ENCODE peak calls at places on chromosomes 4 and X, in eight cellular contexts. Y is MM.1S, A is left ventricle myocardium inferior, L is GM23248, B is heart left ventricle, C is ovary, Q is mammary epithelial cell, Z is lower lobe of right lung. W is an unnamed sample.
A peak's percentile ranks its signal among the peaks of the same experiment; 100 is the strongest.

GRCh38 chrX:103878466-103879151 is 46.6 kb upstream of the RAB9B start:
- DNase-seq in C (no peak), B (no peak), L (peak; percentile 75), Z (no peak), A (no peak), Y (no peak), Q (peak; percentile 77), W (peak; percentile 47)

GRCh38 chr4:106245176-106245575 is 70.8 kb downstream of the TBCK start:
- DNase-seq in Z (no peak), Q (peak; percentile 93), L (no peak), Y (no peak), A (no peak), B (no peak), C (no peak), W (no peak)

GRCh38 chr4:159051245-159052071 is 51.4 kb upstream of the RAPGEF2 start:
- DNase-seq in Y (peak; percentile 85), B (no peak), Q (no peak), L (no peak), A (no peak), C (no peak), Z (no peak), W (no peak)

GRCh38 chr4:129972257-129972656 is 876.3 kb downstream of the C4orf33 start:
- DNase-seq in A (no peak), C (no peak), Y (peak; percentile 12), L (no peak), Q (no peak), B (no peak), Z (no peak), W (no peak)

GRCh38 chrX:71536285-71536684 is 3.4 kb downstream of the OGT start:
- DNase-seq in B (no peak), L (peak; percentile 43), Z (no peak), Q (peak; percentile 6), A (no peak), C (no peak), Y (peak; percentile 21), W (peak; percentile 35)

GRCh38 chrX:22373094-22373493 is 100.4 kb downstream of the CBLL2 start:
- DNase-seq in B (no peak), L (no peak), C (no peak), A (no peak), Z (no peak), Q (no peak), Y (no peak), W (no peak)

GRCh38 chr4:85050736-85051135 is 84.2 kb upstream of the WDFY3 start:
- DNase-seq in B (no peak), Q (no peak), Y (no peak), L (no peak), C (no peak), A (no peak), Z (no peak), W (no peak)

GRCh38 chr4:40915318-40916217 is 165.8 kb downstream of the NSUN7 start:
- DNase-seq in L (peak; percentile 83), Z (no peak), Q (no peak), A (no peak), B (no peak), C (no peak), Y (no peak), W (peak; percentile 57)

GRCh38 chr4:183256756-183257385 is 63.2 kb downstream of the CLDN22 start:
- DNase-seq in C (peak; percentile 54), Y (peak; percentile 34), L (peak; percentile 75), Z (peak; percentile 65), B (peak; percentile 68), A (peak; percentile 31), Q (peak; percentile 20), W (peak; percentile 71)

GRCh38 chrX:135652602-135653001 is 60.8 kb upstream of the CT45A1 start:
- DNase-seq in Y (peak; percentile 89), B (no peak), Q (no peak), L (no peak), C (no peak), Z (no peak), A (no peak), W (no peak)

GRCh38 chr4:37876156-37876555 is 14.7 kb upstream of the TBC1D1 start:
- DNase-seq in C (no peak), Q (no peak), A (no peak), Z (no peak), Y (no peak), L (no peak), B (no peak), W (no peak)

GRCh38 chr4:14835708-14836107 is 166.6 kb upstream of the CPEB2 start:
- DNase-seq in A (no peak), Y (no peak), B (no peak), Q (no peak), Z (no peak), L (no peak), C (no peak), W (no peak)

GRCh38 chr4:40525811-40526598 is 103.7 kb downstream of the RBM47 start:
- DNase-seq in Q (peak; percentile 54), Z (no peak), B (no peak), L (peak; percentile 90), A (no peak), C (peak; percentile 56), Y (no peak), W (peak; percentile 94)

GRCh38 chr4:106695846-106696245 is 327.3 kb upstream of the GIMD1 start:
- DNase-seq in L (no peak), Y (no peak), A (no peak), B (no peak), Z (no peak), C (no peak), Q (no peak), W (peak; percentile 77)

DNA sequence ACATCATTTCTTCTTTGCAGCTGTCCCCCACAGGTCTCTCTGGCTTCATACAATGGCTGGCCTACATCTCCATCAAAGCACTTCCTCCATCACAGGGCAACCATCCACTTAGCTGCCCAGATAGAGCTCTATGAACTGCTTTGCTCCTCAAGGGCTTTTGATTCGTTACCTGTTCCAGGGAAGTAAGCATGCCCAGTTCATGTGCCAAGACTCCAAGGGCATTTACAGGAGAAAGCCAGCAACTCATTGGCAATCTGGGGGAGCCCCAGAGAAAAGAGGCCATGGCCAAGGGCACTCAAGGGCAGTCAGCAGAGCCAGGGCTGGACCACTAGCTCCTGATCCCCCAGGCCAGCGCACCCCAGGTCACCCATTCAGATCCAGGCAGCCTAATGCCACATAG is 24.5 kb upstream of the ZNF185 start:
- DNase-seq in Q (no peak), A (no peak), Z (no peak), C (no peak), Y (no peak), B (no peak), L (no peak), W (no peak)
- H3K27me3 ChIP-seq in Q (no peaks in the 10 kb centered on the region), A (no peaks in the 10 kb centered on the region), Z (no peaks in the 10 kb centered on the region), C (no peaks in the 10 kb centered on the region), Y (no peaks in the 10 kb centered on the region), B (no peaks in the 10 kb centered on the region), L (no peaks in the 10 kb centered on the region), W (peaks cover 12% of the 10 kb centered on the region)

GRCh38 chrX:30794497-30794896 is 94.6 kb downstream of the TAB3 start:
- DNase-seq in Q (no peak), C (no peak), A (no peak), L (no peak), Z (no peak), Y (no peak), B (no peak), W (no peak)

GRCh38 chrX:30795981-30796958 is 92.8 kb downstream of the TAB3 start:
- DNase-seq in L (no peak), Z (no peak), Y (no peak), Q (no peak), A (no peak), B (no peak), C (no peak), W (no peak)

GRCh38 chrX:30791296-30792278 is 97.5 kb downstream of the TAB3 start:
- DNase-seq in C (no peak), B (no peak), A (no peak), Z (no peak), L (no peak), Q (peak; percentile 58), Y (no peak), W (no peak)

GRCh38 chrX:30793075-30793766 is 95.8 kb downstream of the TAB3 start:
- DNase-seq in Y (no peak), B (no peak), Q (no peak), L (no peak), C (no peak), Z (no peak), A (no peak), W (no peak)

DNA sequence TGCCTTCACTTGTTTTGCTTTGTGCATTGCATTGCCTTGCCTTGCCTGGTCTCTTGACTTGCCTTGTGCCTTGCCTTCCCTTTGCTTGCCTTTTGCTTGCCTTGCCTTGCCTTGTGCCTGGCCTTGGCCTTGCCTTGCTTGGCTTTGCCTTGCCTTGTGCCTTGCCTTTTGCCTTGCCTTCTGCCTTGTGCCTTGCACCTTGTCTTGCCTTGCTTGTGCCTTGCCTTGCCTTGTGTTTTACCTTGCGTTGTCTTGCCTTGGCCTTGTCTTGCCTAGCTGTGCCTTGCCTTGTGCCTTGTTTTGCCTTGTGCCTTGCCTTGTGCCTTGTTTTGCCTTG is 95.3 kb downstream of the TAB3 start:
- DNase-seq in Q (no peak), C (no peak), A (no peak), L (no peak), B (no peak), Z (no peak), Y (no peak), W (no peak)
- H3K9me3 ChIP-seq in Q (peaks cover 15% of the 10 kb centered on the region), C (no peaks in the 10 kb centered on the region), A (no peaks in the 10 kb centered on the region), L (no peaks in the 10 kb centered on the region), B (no peaks in the 10 kb centered on the region), Z (no peaks in the 10 kb centered on the region), Y (no peaks in the 10 kb centered on the region), W (peaks cover 7% of the 10 kb centered on the region)

GRCh38 chrX:638482-639131 is 8.0 kb downstream of the SHOX start:
- DNase-seq in Q (no peak), B (no peak), Y (no peak), C (no peak), Z (no peak), L (no peak), A (no peak), W (no peak)

GRCh38 chrX:636971-637659 is 6.5 kb downstream of the SHOX start:
- DNase-seq in Z (no peak), B (no peak), L (no peak), Q (no peak), Y (no peak), A (no peak), C (no peak), W (no peak)

GRCh38 chrX:640641-641040 is 10.1 kb downstream of the SHOX start:
- DNase-seq in Z (no peak), Q (no peak), Y (no peak), A (no peak), B (peak; percentile 29), L (no peak), C (no peak), W (no peak)

GRCh38 chrX:637660-638481 is 7.3 kb downstream of the SHOX start:
- DNase-seq in L (no peak), Y (no peak), B (no peak), Q (no peak), Z (no peak), C (no peak), A (no peak), W (no peak)

DNA sequence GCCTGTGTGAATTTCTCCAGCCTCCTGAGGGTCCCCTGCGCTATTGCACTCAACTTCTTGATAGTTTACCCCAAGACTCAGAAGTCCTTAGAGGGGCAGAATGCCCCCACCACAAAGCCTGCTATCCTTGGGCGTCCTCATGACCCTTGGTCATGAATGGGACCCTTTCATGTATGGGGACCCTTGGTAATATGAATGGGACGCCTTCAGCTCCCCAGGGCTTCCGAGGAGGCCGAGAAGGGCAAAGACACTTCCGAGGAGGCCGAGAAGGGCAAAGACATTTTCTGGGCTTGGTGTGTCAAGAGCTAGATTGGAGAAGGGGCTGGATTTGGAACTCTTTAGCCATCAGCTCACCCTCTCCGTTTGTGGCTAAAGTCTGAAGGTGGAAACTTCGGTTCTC is 8.6 kb downstream of the SHOX start:
- DNase-seq in Y (no peak), B (no peak), A (no peak), C (no peak), Z (no peak), L (no peak), Q (no peak), W (no peak)
- H3K27me3 ChIP-seq in Y (peaks cover 25% of the 10 kb centered on the region), B (peaks cover 82% of the 10 kb centered on the region), A (peaks cover 94% of the 10 kb centered on the region), C (no peaks in the 10 kb centered on the region), Z (peaks cover 74% of the 10 kb centered on the region), L (no peaks in the 10 kb centered on the region), Q (peaks cover 26% of the 10 kb centered on the region), W (peaks cover 34% of the 10 kb centered on the region)

GRCh38 chr4:12118651-12119213 is 690.0 kb upstream of the HS3ST1 start:
- DNase-seq in B (no peak), C (no peak), Z (no peak), Q (peak; percentile 42), L (no peak), A (no peak), Y (peak; percentile 52), W (no peak)
- H3K9me3 ChIP-seq in B (no peaks in the 10 kb centered on the region), C (no peaks in the 10 kb centered on the region), Z (no peaks in the 10 kb centered on the region), Q (peaks cover 5% of the 10 kb centered on the region), L (no peaks in the 10 kb centered on the region), A (peaks cover 16% of the 10 kb centered on the region), Y (no peaks in the 10 kb centered on the region), W (peaks cover 18% of the 10 kb centered on the region)

W was measured in adipocyte.